ENCODE peak calls at places on chromosome 7, in five cellular contexts. One of them, this sample, is unnamed. For H3K4me1, the result is how much of the 10 kb centered on the place peaks cover.

GRCh38 chr7:34438436-34438835 is 219.6 kb upstream of the NPSR1 start:
- DNase-seq in transverse colon: no peak
- DNase-seq in A549: no peak
- DNase-seq in H1: no peak
- DNase-seq in tibial nerve: no peak
- DNase-seq in this sample: no peak

GRCh38 chr7:134764365-134764764 is 15.1 kb upstream of the CALD1 start:
- DNase-seq in transverse colon: no peak
- DNase-seq in A549: no peak
- DNase-seq in tibial nerve: no peak
- DNase-seq in H1: no peak
- DNase-seq in this sample: no peak

GRCh38 chr7:371119-371778 is 81.3 kb downstream of the FOXL3 start:
- DNase-seq in transverse colon: peak
- DNase-seq in A549: peak
- DNase-seq in tibial nerve: peak
- DNase-seq in H1: no peak
- DNase-seq in this sample: peak

GRCh38 chr7:100689230-100690135 is 4.6 kb downstream of the GIGYF1 start:
- DNase-seq in H1: no peak
- DNase-seq in tibial nerve: no peak
- DNase-seq in transverse colon: no peak
- DNase-seq in A549: no peak
- DNase-seq in this sample: no peak

GRCh38 chr7:55641811-55642210 is 69.5 kb upstream of the VOPP1 start:
- DNase-seq in A549: no peak
- DNase-seq in tibial nerve: no peak
- DNase-seq in H1: no peak
- DNase-seq in transverse colon: no peak
- DNase-seq in this sample: no peak

GRCh38 chr7:46146454-46147255 is 225.6 kb upstream of the IGFBP3 start:
- DNase-seq in tibial nerve: no peak
- DNase-seq in transverse colon: no peak
- DNase-seq in A549: peak
- DNase-seq in H1: no peak
- DNase-seq in this sample: no peak

GRCh38 chr7:70920886-70921285 is 211.1 kb upstream of the GALNT17 start:
- DNase-seq in H1: no peak
- DNase-seq in tibial nerve: no peak
- DNase-seq in transverse colon: no peak
- DNase-seq in A549: no peak
- DNase-seq in this sample: no peak

GRCh38 chr7:29207469-29207868 is 12.9 kb downstream of the CHN2 start:
- DNase-seq in transverse colon: no peak
- DNase-seq in A549: no peak
- DNase-seq in tibial nerve: no peak
- DNase-seq in H1: no peak
- DNase-seq in this sample: no peak

GRCh38 chr7:40717242-40717641 is 582.4 kb downstream of the SUGCT start:
- DNase-seq in A549: peak
- DNase-seq in H1: peak
- DNase-seq in transverse colon: peak
- DNase-seq in tibial nerve: peak
- DNase-seq in this sample: peak

GRCh38 chr7:5838771-5839170 is 41.8 kb upstream of the OCM start:
- DNase-seq in H1: no peak
- DNase-seq in tibial nerve: no peak
- DNase-seq in A549: no peak
- DNase-seq in transverse colon: no peak
- DNase-seq in this sample: no peak

GRCh38 chr7:27048438-27048837 is 47.4 kb downstream of the HOXA1 start:
- DNase-seq in tibial nerve: no peak
- DNase-seq in transverse colon: no peak
- DNase-seq in H1: no peak
- DNase-seq in A549: no peak
- DNase-seq in this sample: no peak

GRCh38 chr7:38704041-38704547 is 72.9 kb upstream of the AMPH start:
- DNase-seq in H1: no peak
- DNase-seq in tibial nerve: no peak
- DNase-seq in A549: no peak
- DNase-seq in transverse colon: no peak
- DNase-seq in this sample: no peak

GRCh38 chr7:4725014-4725951 is 43.2 kb downstream of the FOXK1 start:
- DNase-seq in tibial nerve: peak
- DNase-seq in H1: no peak
- DNase-seq in transverse colon: peak
- DNase-seq in A549: peak
- DNase-seq in this sample: peak

GRCh38 chr7:138417840-138418239 is 42.2 kb upstream of the TRIM24 start:
- DNase-seq in transverse colon: no peak
- DNase-seq in A549: no peak
- DNase-seq in tibial nerve: no peak
- DNase-seq in H1: no peak
- DNase-seq in this sample: no peak

GRCh38 chr7:23470290-23471089 is at the start of gene IGF2BP3:
- DNase-seq in H1: peak
- DNase-seq in A549: peak
- DNase-seq in transverse colon: peak
- DNase-seq in tibial nerve: no peak
- DNase-seq in this sample: no peak

GRCh38 chr7:78124221-78124620 is 325.6 kb downstream of the PHTF2 start:
- DNase-seq in A549: no peak
- DNase-seq in transverse colon: no peak
- DNase-seq in tibial nerve: no peak
- DNase-seq in H1: no peak
- DNase-seq in this sample: no peak

GRCh38 chr7:507623-508305 is 11.9 kb downstream of the PDGFA start:
- DNase-seq in H1: no peak
- DNase-seq in transverse colon: peak
- DNase-seq in A549: no peak
- DNase-seq in tibial nerve: no peak
- DNase-seq in this sample: no peak

GRCh38 chr7:85512802-85513201 is 325.9 kb upstream of the SEMA3D start:
- DNase-seq in H1: no peak
- DNase-seq in tibial nerve: no peak
- DNase-seq in transverse colon: no peak
- DNase-seq in A549: no peak
- DNase-seq in this sample: no peak

GRCh38 chr7:46414946-46415345 is 493.9 kb upstream of the IGFBP3 start:
- DNase-seq in A549: no peak
- DNase-seq in H1: no peak
- DNase-seq in tibial nerve: no peak
- DNase-seq in transverse colon: no peak
- DNase-seq in this sample: no peak

GRCh38 chr7:25179771-25180591 is 48.3 kb downstream of the NPVF start:
- DNase-seq in A549: peak
- DNase-seq in H1: peak
- DNase-seq in transverse colon: peak
- DNase-seq in tibial nerve: peak
- DNase-seq in this sample: peak

GRCh38 chr7:145884716-145885514 is 231.7 kb upstream of the CNTNAP2 start:
- DNase-seq in transverse colon: no peak
- DNase-seq in H1: no peak
- DNase-seq in tibial nerve: no peak
- DNase-seq in A549: no peak
- DNase-seq in this sample: no peak

GRCh38 chr7:106659369-106659962 is 1.5 kb downstream of the CCDC71L start:
- DNase-seq in A549: no peak
- DNase-seq in tibial nerve: no peak
- DNase-seq in H1: no peak
- DNase-seq in transverse colon: no peak
- DNase-seq in this sample: no peak

GRCh38 chr7:128098629-128099028 is 67.4 kb upstream of the LRRC4 start:
- DNase-seq in H1: no peak
- DNase-seq in A549: no peak
- DNase-seq in tibial nerve: no peak
- DNase-seq in transverse colon: no peak
- DNase-seq in this sample: no peak

GRCh38 chr7:128100225-128100948 is 69.2 kb upstream of the LRRC4 start:
- DNase-seq in H1: no peak
- DNase-seq in A549: no peak
- DNase-seq in tibial nerve: no peak
- DNase-seq in transverse colon: no peak
- DNase-seq in this sample: no peak

GRCh38 chr7:128097211-128097731 is 66.0 kb upstream of the LRRC4 start:
- DNase-seq in A549: no peak
- DNase-seq in transverse colon: no peak
- DNase-seq in H1: no peak
- DNase-seq in tibial nerve: no peak
- DNase-seq in this sample: no peak

GRCh38 chr7:128100949-128101713 is 69.9 kb upstream of the LRRC4 start:
- DNase-seq in transverse colon: no peak
- DNase-seq in tibial nerve: no peak
- DNase-seq in A549: no peak
- DNase-seq in H1: no peak
- DNase-seq in this sample: no peak

DNA sequence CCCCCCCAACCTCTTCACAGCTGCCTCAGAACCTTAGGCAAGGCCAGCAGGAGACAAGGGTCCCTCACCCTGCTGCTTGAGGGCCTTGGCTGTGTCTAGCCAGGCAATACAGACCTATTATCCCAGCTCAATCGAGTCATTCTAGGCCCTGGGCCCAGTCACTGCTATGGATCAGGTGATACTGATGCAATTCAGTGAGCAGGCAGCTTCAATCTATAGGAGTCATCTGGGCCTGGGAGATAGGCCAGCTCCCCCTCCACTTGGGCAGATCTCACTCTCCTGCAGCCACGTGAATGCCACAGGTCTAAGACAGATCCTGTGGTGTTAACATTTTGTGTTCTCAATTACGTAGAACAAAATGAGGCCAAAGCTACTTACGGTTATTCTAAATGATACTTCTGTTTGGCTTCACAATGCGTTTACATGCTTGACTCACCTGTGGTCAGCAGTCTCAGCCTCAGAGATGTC is 68.0 kb upstream of the LRRC4 start:
- DNase-seq in tibial nerve: no peak
- DNase-seq in A549: no peak
- DNase-seq in transverse colon: no peak
- DNase-seq in H1: no peak
- DNase-seq in this sample: no peak
- TF ChIP-seq EP300 in tibial nerve: no peak
- TF ChIP-seq EP300 in A549: no peak
- TF ChIP-seq EP300 in transverse colon: no peak
- TF ChIP-seq EP300 in H1: no peak
- TF ChIP-seq EP300 in this sample: no peak

GRCh38 chr7:36283711-36284130 is 105.9 kb upstream of the ANLN start:
- DNase-seq in H1: no peak
- DNase-seq in transverse colon: peak
- DNase-seq in A549: no peak
- DNase-seq in tibial nerve: no peak
- DNase-seq in this sample: peak
- H3K4me1 ChIP-seq in H1: under half
- H3K4me1 ChIP-seq in transverse colon: under half
- H3K4me1 ChIP-seq in A549: half or more
- H3K4me1 ChIP-seq in tibial nerve: under half
- H3K4me1 ChIP-seq in this sample: under half

GRCh38 chr7:159109092-159110035 is 35.3 kb downstream of the VIPR2 start:
- DNase-seq in H1: no peak
- DNase-seq in A549: no peak
- DNase-seq in tibial nerve: no peak
- DNase-seq in transverse colon: no peak
- DNase-seq in this sample: peak
- H3K27ac ChIP-seq in H1: no peak
- H3K27ac ChIP-seq in A549: peak
- H3K27ac ChIP-seq in tibial nerve: no peak
- H3K27ac ChIP-seq in transverse colon: no peak
- H3K27ac ChIP-seq in this sample: no peak

GRCh38 chr7:9502269-9502668 is 1068.9 kb downstream of the NXPH1 start:
- DNase-seq in H1: no peak
- DNase-seq in tibial nerve: no peak
- DNase-seq in A549: no peak
- DNase-seq in transverse colon: no peak
- DNase-seq in this sample: no peak
- TF ChIP-seq EP300 in H1: no peak
- TF ChIP-seq EP300 in tibial nerve: no peak
- TF ChIP-seq EP300 in A549: no peak
- TF ChIP-seq EP300 in transverse colon: no peak
- TF ChIP-seq EP300 in this sample: no peak

GRCh38 chr7:115914951-115915350 is 115.6 kb downstream of the TFEC start:
- DNase-seq in H1: no peak
- DNase-seq in A549: no peak
- DNase-seq in transverse colon: no peak
- DNase-seq in tibial nerve: no peak
- DNase-seq in this sample: no peak

GRCh38 chr7:115911466-115911865 is 119.1 kb downstream of the TFEC start:
- DNase-seq in H1: no peak
- DNase-seq in A549: no peak
- DNase-seq in tibial nerve: no peak
- DNase-seq in transverse colon: no peak
- DNase-seq in this sample: no peak

GRCh38 chr7:115906690-115907089 is 123.9 kb downstream of the TFEC start:
- DNase-seq in H1: no peak
- DNase-seq in A549: no peak
- DNase-seq in tibial nerve: no peak
- DNase-seq in transverse colon: no peak
- DNase-seq in this sample: no peak

GRCh38 chr7:115910541-115911164 is 119.9 kb downstream of the TFEC start:
- DNase-seq in transverse colon: no peak
- DNase-seq in tibial nerve: no peak
- DNase-seq in H1: no peak
- DNase-seq in A549: peak
- DNase-seq in this sample: no peak
- H3K4me1 ChIP-seq in transverse colon: under half
- H3K4me1 ChIP-seq in tibial nerve: under half
- H3K4me1 ChIP-seq in H1: under half
- H3K4me1 ChIP-seq in A549: under half
- H3K4me1 ChIP-seq in this sample: under half

DNA sequence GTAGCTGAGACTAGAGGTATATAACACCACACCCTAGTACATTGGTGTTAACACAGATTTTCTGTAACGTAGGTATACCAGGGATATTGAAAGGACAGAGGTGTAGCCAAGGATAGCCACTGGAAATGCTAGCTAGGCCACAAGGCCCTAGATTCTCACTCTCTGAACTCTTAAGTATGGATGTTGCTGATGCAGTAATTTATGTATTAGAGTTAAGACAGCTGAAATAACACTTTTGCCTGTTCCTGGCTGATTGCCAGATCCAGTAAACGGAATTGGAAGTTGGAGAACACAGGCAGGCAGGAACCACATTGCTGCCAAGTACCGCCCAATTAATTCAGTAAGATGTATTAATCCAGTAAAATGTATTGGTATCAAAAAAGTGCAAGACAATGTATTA is 1.8 kb downstream of the CALU start:
- DNase-seq in A549: no peak
- DNase-seq in tibial nerve: no peak
- DNase-seq in transverse colon: no peak
- DNase-seq in H1: no peak
- DNase-seq in this sample: no peak
- H3K27ac ChIP-seq in A549: no peak
- H3K27ac ChIP-seq in tibial nerve: peak
- H3K27ac ChIP-seq in transverse colon: peak
- H3K27ac ChIP-seq in H1: no peak
- H3K27ac ChIP-seq in this sample: peak

DNA sequence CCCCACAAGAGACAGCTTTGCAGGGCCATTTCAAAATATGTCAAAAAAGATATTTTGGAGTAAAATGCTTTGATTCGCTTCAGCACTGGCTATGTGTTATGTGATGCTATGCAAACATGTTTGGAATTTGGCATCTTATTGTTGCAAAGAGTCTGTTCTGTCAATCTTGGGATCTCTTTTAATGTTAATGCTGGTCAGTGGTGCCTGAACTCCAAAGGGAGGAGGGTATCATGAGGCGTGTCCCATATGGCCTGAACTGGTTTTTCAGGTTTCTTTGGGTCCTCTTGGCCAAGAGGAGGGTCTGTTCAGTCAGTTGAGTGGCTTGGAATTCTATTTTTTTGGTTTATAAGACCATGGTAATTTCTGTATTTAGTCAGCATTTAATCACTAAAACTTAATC is 81.5 kb downstream of the HECW1 start:
- DNase-seq in A549: no peak
- DNase-seq in transverse colon: no peak
- DNase-seq in tibial nerve: no peak
- DNase-seq in H1: no peak
- DNase-seq in this sample: no peak
- TF ChIP-seq EP300 in A549: no peak
- TF ChIP-seq EP300 in transverse colon: no peak
- TF ChIP-seq EP300 in tibial nerve: no peak
- TF ChIP-seq EP300 in H1: no peak
- TF ChIP-seq EP300 in this sample: no peak

This sample was measured in suprapubic skin.